ENCODE peak calls at places on chromosomes 7 and 10, in four cellular contexts. P, X, Y and B are unnamed samples.

GRCh38 chr10:52390388-52390787 is 76.3 kb downstream of the DKK1 start:
- DNase-seq in X (no peak), Y (no peak), P (no peak), B (no peak)

GRCh38 chr10:95275726-95276366 is 15.0 kb downstream of the PDLIM1 start:
- DNase-seq in X (peak), P (no peak), Y (peak), B (no peak)

GRCh38 chr10:6142644-6143043 is 53.8 kb downstream of the RBM17 start:
- DNase-seq in Y (peak), X (no peak), P (no peak), B (no peak)

GRCh38 chr7:133860628-133861135 is 266.5 kb upstream of the LRGUK start:
- DNase-seq in X (no peak), P (no peak), Y (no peak), B (no peak)

GRCh38 chr10:21732067-21732772 is 198.2 kb downstream of the MLLT10 start:
- DNase-seq in X (peak), P (peak), Y (peak), B (no peak)

GRCh38 chr10:4069491-4069890 is 284.5 kb upstream of the KLF6 start:
- DNase-seq in P (no peak), X (peak), Y (no peak), B (no peak)

GRCh38 chr10:122715576-122715975 is 15.9 kb upstream of the C10orf120 start:
- DNase-seq in Y (no peak), X (no peak), P (no peak), B (no peak)

GRCh38 chr7:116598846-116599245 is 73.2 kb upstream of the MET start:
- DNase-seq in Y (no peak), P (no peak), X (no peak), B (no peak)

GRCh38 chr7:101829374-101829773 is 11.9 kb downstream of the CUX1 start:
- DNase-seq in X (no peak), P (no peak), Y (no peak), B (no peak)

GRCh38 chr10:114024876-114025609 is 18.6 kb upstream of the ADRB1 start:
- DNase-seq in P (peak), Y (peak), X (no peak), B (no peak)

GRCh38 chr7:14021069-14021468 is 31.6 kb upstream of the ETV1 start:
- DNase-seq in P (no peak), Y (peak), X (peak), B (no peak)

GRCh38 chr7:117597755-117598154 is 117.9 kb downstream of the CFTR start:
- DNase-seq in P (no peak), X (no peak), Y (no peak), B (no peak)

GRCh38 chr10:1932617-1933016 is 195.3 kb upstream of the ADARB2 start:
- DNase-seq in X (no peak), P (no peak), Y (no peak), B (no peak)

GRCh38 chr10:59585046-59585700 is 124.5 kb downstream of the SLC16A9 start:
- DNase-seq in Y (peak), X (peak), P (no peak), B (no peak)

GRCh38 chr7:20241491-20242261 is 24.5 kb upstream of the MACC1 start:
- DNase-seq in Y (no peak), P (no peak), X (peak), B (peak)

GRCh38 chr7:3892686-3893085 is 591.6 kb downstream of the SDK1 start:
- DNase-seq in X (no peak), P (no peak), Y (no peak), B (no peak)

GRCh38 chr7:135510603-135511183 is 791 bp upstream of the CNOT4 start:
- DNase-seq in X (no peak), P (peak), Y (peak), B (no peak)
- TF ChIP-seq CTCF in X (peak), P (no peak), Y (peak), B (no peak)

DNA sequence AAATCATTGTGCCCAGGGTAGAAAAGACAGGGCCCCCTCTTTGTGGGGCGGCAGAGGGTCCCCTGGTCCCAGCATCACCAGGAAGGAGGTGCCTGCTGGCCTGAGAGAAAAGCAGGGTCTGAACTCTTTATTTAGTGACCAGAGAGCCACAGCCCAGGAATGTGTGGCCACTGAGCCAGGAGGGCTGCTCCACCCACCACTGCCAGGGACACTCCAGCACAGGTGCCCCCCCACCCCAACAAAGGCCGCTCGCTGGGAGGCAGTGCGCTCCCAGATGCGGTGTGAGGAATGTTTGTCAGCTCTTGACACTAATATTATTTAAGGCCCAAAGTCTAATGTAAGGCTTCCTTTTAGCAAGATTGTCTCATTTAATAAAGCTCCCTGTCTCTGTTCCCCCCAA is 59.6 kb upstream of the ZMIZ1 start:
- DNase-seq in X (no peak), Y (no peak), P (no peak), B (no peak)
- TF ChIP-seq CTCF in X (no peak), Y (no peak), P (no peak), B (no peak)

DNA sequence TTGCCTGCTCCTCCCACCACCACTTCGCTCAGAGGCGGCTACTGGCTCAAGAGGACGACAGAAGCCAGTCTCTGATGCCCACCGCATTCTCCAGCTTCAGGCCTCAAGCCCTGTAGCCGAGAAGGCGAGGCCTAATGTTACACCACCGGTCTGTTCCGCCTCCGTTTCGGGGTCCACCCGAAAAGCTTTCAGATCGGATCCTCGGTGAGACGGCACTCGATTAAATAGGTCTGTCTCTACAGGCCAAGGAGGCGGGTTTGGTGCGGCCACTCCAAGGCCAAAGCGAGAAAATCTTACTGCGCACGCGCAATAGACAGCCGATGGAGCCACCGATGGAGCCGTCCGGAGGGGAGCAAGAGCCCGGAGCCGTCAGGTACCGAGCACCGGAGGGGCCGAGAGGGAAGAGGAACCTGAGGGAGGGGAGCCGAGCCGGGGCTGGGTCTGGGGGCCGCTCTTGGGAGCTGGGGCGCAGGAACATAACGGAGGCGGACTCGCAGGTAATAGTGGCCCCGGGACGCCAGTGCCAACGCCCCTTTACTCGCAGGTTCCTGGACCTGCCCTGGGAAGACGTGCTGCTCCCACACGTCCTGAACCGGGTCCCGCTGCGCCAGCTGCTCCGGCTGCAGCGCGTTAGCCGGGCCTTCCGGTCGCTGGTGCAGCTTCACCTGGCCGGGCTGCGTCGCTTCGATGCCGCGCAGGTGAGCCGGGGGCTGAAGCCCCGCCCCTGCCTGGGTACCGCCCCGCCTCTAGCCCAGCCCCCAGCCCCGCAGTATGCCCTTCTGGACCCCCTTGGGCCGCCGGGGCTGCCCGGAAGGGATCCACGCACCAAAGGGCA is at the start of gene FBXL15:
- DNase-seq in X (peak), P (peak), Y (peak), B (peak)
- TF ChIP-seq CTCF in X (no peak), P (no peak), Y (no peak), B (no peak)

GRCh38 chr10:62959553-62959952 is 143.4 kb upstream of the EGR2 start:
- DNase-seq in Y (peak), X (no peak), P (no peak), B (no peak)

GRCh38 chr10:62958980-62959379 is 142.8 kb upstream of the EGR2 start:
- DNase-seq in P (no peak), X (no peak), Y (no peak), B (no peak)

GRCh38 chr10:62960416-62960815 is 144.2 kb upstream of the EGR2 start:
- DNase-seq in P (no peak), Y (peak), X (no peak), B (no peak)

DNA sequence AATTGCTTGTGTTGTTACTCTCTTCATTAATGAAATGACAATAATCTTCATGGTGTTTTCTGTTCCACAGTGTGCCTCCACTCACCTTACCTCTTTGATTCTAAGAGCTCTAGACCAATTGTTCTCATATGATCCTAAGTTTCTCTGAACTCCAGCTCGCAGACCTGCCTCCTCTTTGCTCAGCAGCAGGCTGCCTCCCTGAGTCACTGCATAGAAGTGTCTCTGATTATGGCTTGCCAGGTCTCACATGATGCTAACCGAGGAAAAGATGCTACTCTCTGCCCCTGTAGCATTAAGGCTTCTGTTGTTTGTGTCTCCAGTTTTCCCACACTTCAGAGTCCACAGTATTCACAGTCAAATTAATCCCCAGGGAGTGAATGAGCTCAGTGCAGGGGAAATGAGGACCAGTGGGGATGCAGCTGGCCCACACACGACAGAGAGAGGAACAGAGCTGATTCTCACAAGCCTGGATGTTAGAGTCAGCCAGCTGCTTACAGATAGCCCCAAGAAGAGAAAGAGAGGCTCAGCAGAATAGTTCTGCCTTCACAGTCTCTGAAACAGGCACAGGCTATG is 145.9 kb upstream of the EGR2 start:
- DNase-seq in X (no peak), P (no peak), Y (peak), B (no peak)
- TF ChIP-seq CTCF in X (no peak), P (no peak), Y (no peak), B (no peak)

GRCh38 chr7:32890010-32890552 is 1.5 kb downstream of the KBTBD2 start:
- DNase-seq in P (peak), Y (peak), X (peak), B (no peak)

GRCh38 chr7:32891800-32892520 is 400 bp upstream of the KBTBD2 start:
- DNase-seq in P (peak), X (peak), Y (peak), B (peak)

GRCh38 chr7:32892521-32893224 is 1.1 kb upstream of the KBTBD2 start:
- DNase-seq in P (peak), Y (peak), X (peak), B (no peak)

GRCh38 chr7:32890553-32891045 is 961 bp downstream of the KBTBD2 start:
- DNase-seq in Y (peak), P (peak), X (peak), B (no peak)

GRCh38 chr7:32891046-32891799 is at the start of gene KBTBD2:
- DNase-seq in P (peak), Y (peak), X (peak), B (no peak)
- TF ChIP-seq CTCF in P (no peak), Y (no peak), X (peak), B (no peak)

GRCh38 chr7:37730489-37730888 is 46.9 kb downstream of the GPR141 start:
- DNase-seq in Y (no peak), P (no peak), X (no peak), B (no peak)

GRCh38 chr7:37732880-37733279 is 49.3 kb downstream of the GPR141 start:
- DNase-seq in Y (no peak), P (no peak), X (peak), B (no peak)

GRCh38 chr7:37729160-37729559 is 45.6 kb downstream of the GPR141 start:
- DNase-seq in Y (no peak), P (no peak), X (no peak), B (no peak)

GRCh38 chr7:37728747-37729146 is 45.2 kb downstream of the GPR141 start:
- DNase-seq in X (peak), P (peak), Y (no peak), B (peak)

DNA sequence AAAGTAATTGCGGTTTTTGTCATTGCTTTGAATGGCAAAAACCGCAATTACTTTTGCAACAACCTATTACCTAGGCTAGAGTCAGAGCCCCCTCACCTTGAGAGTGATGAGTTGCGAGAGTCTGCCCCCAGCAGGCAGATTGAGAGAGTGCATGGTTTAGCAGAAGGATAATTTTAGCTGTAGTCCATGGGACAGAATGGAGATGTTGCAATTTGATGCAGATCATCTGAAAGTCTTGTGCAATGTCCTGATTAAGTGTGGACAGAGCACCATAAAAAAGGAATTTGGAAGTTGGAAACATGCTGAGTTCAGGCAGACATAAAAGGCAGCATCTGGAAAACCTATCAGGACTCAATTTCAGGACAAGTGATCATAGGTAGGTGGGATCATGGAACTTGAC is 48.7 kb downstream of the GPR141 start:
- DNase-seq in X (no peak), Y (peak), P (peak), B (peak)
- TF ChIP-seq CTCF in X (no peak), Y (no peak), P (peak), B (peak)

GRCh38 chr7:110090113-110090820 is 1000.7 kb upstream of the LRRN3 start:
- DNase-seq in X (peak), Y (peak), P (peak), B (no peak)
- TF ChIP-seq CTCF in X (peak), Y (peak), P (peak), B (peak)